ENCODE peak calls at places on chromosomes 5 and 9, in ten cellular contexts. G is cardiac fibroblast; X is RPMI7951; Z is EL; I is HepG2; F is left colon; V is activated gamma-delta T cell treated with anti-CD3 and anti-CD28 coated beads, Interleukin-2, amount 50 U/mL, for 16 hours; W is AG10803; P is ELR; C is sciatic nerve. J is an unnamed sample.
A peak's percentile ranks its signal among the peaks of the same experiment; 100 is the strongest.

GRCh38 chr9:9492506-9492905 is 1120.3 kb downstream of the PTPRD start:
- DNase-seq in I (no peak), G (no peak), X (no peak), C (no peak), P (no peak), V (no peak), Z (no peak), F (no peak), W (no peak), J (no peak)

GRCh38 chr5:137051165-137051564 is 448.0 kb downstream of the SPOCK1 start:
- DNase-seq in G (peak; percentile 45), W (no peak), I (peak; percentile 5), C (no peak), Z (no peak), F (no peak), P (peak; percentile 17), V (no peak), X (peak; percentile 22), J (no peak)

GRCh38 chr9:137731947-137732813 is 113.4 kb downstream of the EHMT1 start:
- DNase-seq in X (no peak), I (no peak), C (no peak), G (no peak), F (no peak), P (no peak), Z (no peak), W (no peak), V (no peak), J (no peak)

GRCh38 chr5:158074992-158075769 is 216.2 kb upstream of the CLINT1 start:
- DNase-seq in F (peak; percentile 51), V (peak; percentile 7), C (peak; percentile 71), W (peak; percentile 76), I (peak; percentile 10), Z (peak; percentile 68), P (peak; percentile 60), G (peak; percentile 77), X (peak; percentile 54), J (peak; percentile 85)

GRCh38 chr9:130433168-130433946 is 11.4 kb upstream of the ASS1 start:
- DNase-seq in I (no peak), P (peak; percentile 52), F (peak; percentile 65), W (peak; percentile 55), C (no peak), V (peak; percentile 14), Z (peak; percentile 58), G (peak; percentile 31), X (peak; percentile 62), J (peak; percentile 74)

GRCh38 chr5:84445049-84445685 is 60.5 kb upstream of the EDIL3 start:
- DNase-seq in W (no peak), C (no peak), Z (no peak), X (no peak), F (no peak), I (no peak), P (no peak), V (no peak), G (no peak), J (no peak)

GRCh38 chr5:179241175-179241574 is 104.1 kb downstream of the ADAMTS2 start:
- DNase-seq in G (no peak), V (no peak), C (peak; percentile 63), P (no peak), F (no peak), W (peak; percentile 39), X (no peak), Z (no peak), I (no peak), J (peak; percentile 43)

GRCh38 chr5:2633992-2634391 is 117.5 kb downstream of the IRX2 start:
- DNase-seq in P (no peak), X (no peak), C (no peak), Z (no peak), V (no peak), I (no peak), G (no peak), F (no peak), W (no peak), J (no peak)

GRCh38 chr9:93520523-93520922 is 55.9 kb upstream of the PHF2 start:
- DNase-seq in P (peak; percentile 6), I (peak; percentile 3), Z (no peak), G (no peak), F (no peak), X (no peak), V (no peak), W (peak; percentile 5), C (no peak), J (no peak)

GRCh38 chr9:136099547-136099946 is 4.5 kb upstream of the NACC2 start:
- DNase-seq in Z (no peak), X (no peak), W (no peak), I (no peak), G (no peak), P (no peak), C (no peak), F (no peak), V (no peak), J (no peak)

GRCh38 chr5:1342268-1342667 is 2.6 kb downstream of the CLPTM1L start:
- DNase-seq in Z (no peak), C (no peak), X (no peak), W (no peak), P (no peak), F (no peak), V (no peak), G (no peak), I (no peak), J (no peak)